ENCODE peak calls at places on chromosomes 4 and X, in eight cellular contexts. B is cardiac fibroblast, O is right lobe of liver, X is PC-3, G is GM20000, J is pancreas, S is progenitor cell of endocrine pancreas, I is cardiac muscle cell. H is an unnamed sample.

GRCh38 chr4:156294577-156294976 is 340.9 kb upstream of the CTSO start:
- DNase-seq in I (peak), G (peak), B (peak), O (no peak), S (no peak), J (no peak), X (peak), H (peak)

GRCh38 chrX:54358424-54359211 is 772 bp upstream of the WNK3 start:
- DNase-seq in G (peak), B (peak), I (peak), O (peak), S (peak), X (no peak), J (peak), H (no peak)

GRCh38 chr4:76748649-76749048 is 149.3 kb downstream of the SOWAHB start:
- DNase-seq in X (peak), I (peak), S (no peak), J (peak), O (peak), G (peak), B (peak), H (peak)

GRCh38 chr4:3136454-3136853 is 62.0 kb downstream of the HTT start:
- DNase-seq in O (no peak), G (no peak), B (peak), X (peak), I (peak), J (no peak), S (no peak), H (peak)

GRCh38 chr4:98747659-98748091 is 89.3 kb upstream of the TSPAN5 start:
- DNase-seq in X (no peak), G (no peak), I (no peak), B (no peak), S (no peak), J (no peak), O (no peak), H (no peak)

GRCh38 chr4:123546661-123547060 is 150.1 kb downstream of the SPRY1 start:
- DNase-seq in B (no peak), G (no peak), X (no peak), I (no peak), S (no peak), J (no peak), O (no peak), H (no peak)

GRCh38 chr4:77721073-77721472 is 98.1 kb downstream of the CNOT6L start:
- DNase-seq in I (no peak), J (no peak), S (no peak), O (no peak), G (no peak), B (no peak), X (no peak), H (no peak)

GRCh38 chr4:122827899-122828601 is 1.4 kb downstream of the FGF2 start:
- DNase-seq in J (peak), G (peak), B (peak), S (no peak), X (peak), O (no peak), I (peak), H (peak)

GRCh38 chr4:88017516-88018302 is 10.3 kb downstream of the PKD2 start:
- DNase-seq in X (peak), O (no peak), J (no peak), B (peak), S (no peak), G (no peak), I (peak), H (peak)

GRCh38 chr4:58732973-58733372 is 1622.8 kb upstream of the IGFBP7 start:
- DNase-seq in X (peak), I (no peak), G (no peak), B (no peak), S (no peak), J (no peak), O (no peak), H (peak)

GRCh38 chr4:130736436-130737185 is 1640.7 kb downstream of the C4orf33 start:
- DNase-seq in S (no peak), X (no peak), I (no peak), O (no peak), J (no peak), G (no peak), B (no peak), H (no peak)

GRCh38 chr4:140094701-140095420 is 59.1 kb downstream of the MAML3 start:
- DNase-seq in X (peak), B (no peak), J (peak), I (no peak), S (no peak), G (no peak), O (peak), H (no peak)

GRCh38 chr4:2762048-2762447 is 5.9 kb upstream of the TNIP2 start:
- DNase-seq in O (no peak), B (no peak), G (peak), I (no peak), S (no peak), J (no peak), X (no peak), H (no peak)

GRCh38 chr4:119725688-119726330 is 97.2 kb upstream of the PDE5A start:
- DNase-seq in X (no peak), J (no peak), S (no peak), I (no peak), B (no peak), O (no peak), G (no peak), H (no peak)

GRCh38 chr4:78569291-78569821 is 17.8 kb downstream of the ANXA3 start:
- DNase-seq in O (no peak), J (peak), X (peak), I (peak), B (peak), S (no peak), G (no peak), H (peak)

GRCh38 chrX:38318606-38319005 is 8.7 kb downstream of the RPGR start:
- DNase-seq in J (no peak), G (no peak), X (no peak), O (no peak), S (no peak), I (no peak), B (no peak), H (no peak)

GRCh38 chrX:38318196-38318595 is 9.1 kb downstream of the RPGR start:
- DNase-seq in G (no peak), X (no peak), O (no peak), B (peak), S (no peak), I (no peak), J (no peak), H (no peak)

GRCh38 chrX:38312436-38312835 is 14.9 kb downstream of the RPGR start:
- DNase-seq in O (no peak), G (no peak), X (peak), J (no peak), I (peak), S (no peak), B (peak), H (peak)

GRCh38 chrX:38313190-38313589 is 14.1 kb downstream of the RPGR start:
- DNase-seq in J (no peak), O (no peak), X (peak), S (no peak), G (no peak), B (peak), I (no peak), H (peak)

DNA sequence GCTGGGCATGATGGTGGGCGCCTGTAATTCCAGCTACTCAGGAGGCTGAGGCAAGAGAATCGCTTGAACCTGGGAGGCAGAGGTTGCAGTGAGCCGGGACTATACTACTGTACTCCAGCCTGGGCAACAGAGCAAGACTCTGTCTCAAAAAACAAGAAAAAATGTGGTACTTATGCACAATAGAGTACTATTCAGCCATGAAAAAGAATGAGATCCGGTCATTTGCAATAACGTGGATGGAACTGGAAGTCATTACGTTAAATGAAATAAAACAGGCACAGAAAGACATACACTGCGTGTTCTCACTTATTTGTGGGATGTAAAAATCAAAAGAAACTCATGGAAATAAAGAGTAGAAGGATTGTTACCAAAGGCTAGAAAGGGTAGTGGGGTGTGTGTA is 12.1 kb downstream of the RPGR start:
- DNase-seq in S (no peak), O (no peak), G (no peak), X (no peak), J (no peak), B (no peak), I (no peak), H (no peak)
- TF ChIP-seq CTCF in S (no peak), O (no peak), G (no peak), X (no peak), J (no peak), B (no peak), I (no peak), H (no peak)

GRCh38 chrX:138128025-138128671 is 562.2 kb downstream of the ZIC3 start:
- DNase-seq in X (peak), B (peak), I (peak), S (no peak), G (peak), J (no peak), O (no peak), H (peak)
- TF ChIP-seq CTCF in X (peak), B (peak), I (peak), S (peak), G (no peak), J (peak), O (peak), H (peak)

GRCh38 chr4:7239101-7239820 is 46.9 kb downstream of the SORCS2 start:
- DNase-seq in O (no peak), G (no peak), B (no peak), J (no peak), X (no peak), I (no peak), S (no peak), H (no peak)

GRCh38 chr4:7238300-7238960 is 46.1 kb downstream of the SORCS2 start:
- DNase-seq in B (no peak), I (no peak), G (no peak), J (no peak), X (no peak), O (no peak), S (no peak), H (no peak)

GRCh38 chr4:7241587-7242125 is 49.3 kb downstream of the SORCS2 start:
- DNase-seq in G (no peak), I (no peak), O (no peak), S (no peak), B (no peak), J (no peak), X (no peak), H (no peak)

GRCh38 chr4:7239844-7240243 is 47.5 kb downstream of the SORCS2 start:
- DNase-seq in I (no peak), G (no peak), X (no peak), O (no peak), S (no peak), J (no peak), B (no peak), H (no peak)

DNA sequence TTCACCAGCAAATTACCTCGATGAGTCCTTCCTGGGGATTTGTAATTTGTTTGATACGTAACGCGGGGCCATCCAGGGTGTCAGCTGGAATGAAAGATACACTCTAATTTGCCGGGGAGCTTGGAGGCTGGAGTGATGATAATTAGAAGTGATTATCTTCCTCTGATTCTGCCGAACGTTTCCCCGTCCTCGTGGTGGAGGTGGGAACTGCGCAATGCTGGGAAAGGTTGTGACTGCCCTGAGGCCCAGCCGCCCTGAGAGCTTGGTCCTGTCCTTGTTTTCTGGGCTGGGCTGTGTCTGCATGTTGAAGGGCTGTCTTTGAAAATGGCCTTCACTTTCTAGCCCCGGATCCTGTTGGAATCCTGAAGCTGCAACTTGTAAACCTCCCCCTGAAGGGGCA is 48.0 kb downstream of the SORCS2 start:
- DNase-seq in B (no peak), X (no peak), S (no peak), J (no peak), I (no peak), G (no peak), O (no peak), H (no peak)
- TF ChIP-seq CTCF in B (no peak), X (no peak), S (no peak), J (no peak), I (peak), G (no peak), O (no peak), H (no peak)

GRCh38 chrX:29617276-29617675 is 598.1 kb upstream of the MAGEB2 start:
- DNase-seq in G (no peak), J (no peak), S (no peak), O (no peak), I (peak), B (peak), X (peak), H (no peak)

GRCh38 chrX:29617725-29618124 is 597.6 kb upstream of the MAGEB2 start:
- DNase-seq in O (no peak), B (peak), X (peak), S (no peak), G (no peak), J (no peak), I (peak), H (peak)
- TF ChIP-seq CTCF in O (peak), B (peak), X (peak), S (no peak), G (no peak), J (no peak), I (peak), H (peak)

GRCh38 chrX:66019310-66019652 is 20.6 kb downstream of the VSIG4 start:
- DNase-seq in O (no peak), X (no peak), I (no peak), J (no peak), B (no peak), G (no peak), S (no peak), H (no peak)

GRCh38 chrX:66021407-66021757 is 18.5 kb downstream of the VSIG4 start:
- DNase-seq in G (no peak), O (no peak), B (no peak), J (no peak), I (no peak), X (no peak), S (no peak), H (no peak)

GRCh38 chrX:66019974-66020373 is 19.9 kb downstream of the VSIG4 start:
- DNase-seq in J (no peak), S (no peak), X (no peak), G (no peak), O (no peak), B (no peak), I (no peak), H (no peak)

GRCh38 chrX:66021758-66022741 is 17.8 kb downstream of the VSIG4 start:
- DNase-seq in S (no peak), X (no peak), J (no peak), G (no peak), O (no peak), B (no peak), I (no peak), H (no peak)

DNA sequence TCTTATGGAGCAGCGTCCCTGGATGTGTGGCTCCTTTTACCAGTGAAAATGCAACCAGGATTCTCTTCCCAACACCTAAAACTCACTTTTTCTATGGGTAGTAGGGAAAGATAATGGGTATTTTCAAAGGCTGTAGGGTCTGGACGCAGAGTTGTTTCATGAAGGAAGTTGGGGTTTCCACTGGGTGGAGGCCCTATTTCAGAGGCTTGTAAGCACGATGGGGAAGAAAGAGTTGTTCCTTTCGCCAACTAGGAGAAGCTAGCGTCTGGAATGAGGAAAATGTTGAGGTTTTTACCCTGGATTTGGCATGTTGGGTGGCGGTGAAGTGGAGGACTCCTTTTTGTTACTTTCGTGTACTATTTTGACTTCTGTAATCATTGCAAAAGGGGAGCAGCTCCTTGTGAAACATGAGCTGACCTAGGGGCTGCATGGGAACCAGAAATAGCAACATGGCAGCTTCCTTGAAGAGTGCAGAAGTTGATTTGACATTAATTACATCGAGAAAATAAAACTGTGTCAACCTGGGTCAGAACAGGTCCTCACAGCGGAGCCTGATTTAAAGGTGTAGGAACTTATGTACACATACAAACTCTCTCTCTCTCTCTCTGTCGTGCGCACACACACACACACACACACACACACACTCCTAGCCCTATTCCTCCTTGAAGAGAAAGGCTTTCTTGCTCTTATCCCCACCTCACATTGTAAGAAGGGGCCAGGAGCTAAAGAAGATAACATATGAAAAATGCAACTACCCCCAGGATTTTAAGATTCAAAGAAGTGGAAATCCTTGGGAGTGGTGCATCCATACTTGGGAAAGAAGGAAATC is 19.1 kb downstream of the VSIG4 start:
- DNase-seq in S (no peak), I (no peak), J (no peak), G (no peak), B (no peak), X (no peak), O (no peak), H (no peak)
- TF ChIP-seq CTCF in S (no peak), I (no peak), J (no peak), G (no peak), B (no peak), X (no peak), O (no peak), H (no peak)

DNA sequence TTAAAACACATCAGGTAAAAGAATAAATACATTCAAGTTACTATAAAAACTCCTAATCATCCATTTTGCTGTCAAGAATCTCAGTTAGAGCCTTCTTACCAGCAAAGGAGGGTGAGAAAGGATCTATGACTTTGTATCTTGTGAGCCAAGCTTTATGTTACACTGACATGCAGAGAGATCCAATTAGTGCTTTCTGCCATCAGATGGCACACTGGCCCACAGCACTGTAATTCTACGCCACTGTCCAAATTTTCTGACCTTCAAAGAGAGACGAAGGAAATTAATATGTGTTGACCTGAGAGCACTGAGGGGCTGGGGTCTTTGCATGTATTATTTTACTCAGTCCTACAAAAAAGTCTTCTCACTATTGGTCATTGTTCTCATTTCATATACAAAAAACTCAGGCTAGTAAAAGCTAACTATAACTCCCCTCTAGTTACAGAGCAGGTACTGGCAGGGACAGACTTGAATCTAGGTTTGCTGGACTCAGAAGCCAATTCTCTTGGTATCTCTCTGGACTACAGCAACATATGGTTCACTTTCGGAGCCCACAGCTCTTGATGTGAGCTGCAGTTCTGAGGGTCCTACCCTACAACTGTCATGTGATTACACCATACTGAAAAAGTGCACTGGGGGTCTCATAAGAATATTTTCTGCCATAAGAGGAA is 157.6 kb downstream of the NR3C2 start:
- DNase-seq in O (no peak), J (no peak), X (peak), I (no peak), G (no peak), B (no peak), S (no peak), H (peak)
- TF ChIP-seq CTCF in O (peak), J (no peak), X (peak), I (no peak), G (no peak), B (no peak), S (no peak), H (peak)

GRCh38 chr4:152399246-152399645 is 136.6 kb downstream of the FBXW7 start:
- DNase-seq in S (no peak), O (no peak), J (no peak), I (no peak), X (no peak), B (no peak), G (peak), H (no peak)

GRCh38 chr4:152401424-152401823 is 134.5 kb downstream of the FBXW7 start:
- DNase-seq in J (no peak), G (no peak), B (no peak), X (no peak), O (no peak), I (no peak), S (no peak), H (no peak)

GRCh38 chr4:152392079-152392478 is 143.8 kb downstream of the FBXW7 start:
- DNase-seq in O (no peak), G (no peak), X (peak), J (no peak), I (no peak), S (no peak), B (no peak), H (no peak)

GRCh38 chr4:152394786-152395185 is 141.1 kb downstream of the FBXW7 start:
- DNase-seq in I (no peak), S (no peak), G (no peak), B (no peak), O (no peak), X (no peak), J (no peak), H (no peak)

GRCh38 chr4:152398060-152398459 is 137.8 kb downstream of the FBXW7 start:
- DNase-seq in S (no peak), B (peak), I (peak), J (no peak), X (peak), O (no peak), G (no peak), H (peak)
- TF ChIP-seq CTCF in S (peak), B (peak), I (peak), J (no peak), X (peak), O (no peak), G (no peak), H (peak)

GRCh38 chr4:151885123-151885522 is 124.3 kb upstream of the GATB start:
- DNase-seq in X (no peak), J (no peak), S (no peak), O (no peak), G (no peak), B (no peak), I (no peak), H (no peak)

GRCh38 chr4:151887151-151887815 is 126.5 kb upstream of the GATB start:
- DNase-seq in S (no peak), G (peak), I (no peak), B (peak), O (no peak), X (peak), J (no peak), H (no peak)

GRCh38 chr4:151887816-151888180 is 127.0 kb upstream of the GATB start:
- DNase-seq in B (no peak), S (no peak), J (no peak), X (no peak), G (no peak), O (no peak), I (no peak), H (no peak)

GRCh38 chr4:151894246-151894645 is 133.4 kb upstream of the GATB start:
- DNase-seq in O (no peak), J (no peak), S (no peak), G (no peak), I (no peak), X (no peak), B (no peak), H (no peak)

DNA sequence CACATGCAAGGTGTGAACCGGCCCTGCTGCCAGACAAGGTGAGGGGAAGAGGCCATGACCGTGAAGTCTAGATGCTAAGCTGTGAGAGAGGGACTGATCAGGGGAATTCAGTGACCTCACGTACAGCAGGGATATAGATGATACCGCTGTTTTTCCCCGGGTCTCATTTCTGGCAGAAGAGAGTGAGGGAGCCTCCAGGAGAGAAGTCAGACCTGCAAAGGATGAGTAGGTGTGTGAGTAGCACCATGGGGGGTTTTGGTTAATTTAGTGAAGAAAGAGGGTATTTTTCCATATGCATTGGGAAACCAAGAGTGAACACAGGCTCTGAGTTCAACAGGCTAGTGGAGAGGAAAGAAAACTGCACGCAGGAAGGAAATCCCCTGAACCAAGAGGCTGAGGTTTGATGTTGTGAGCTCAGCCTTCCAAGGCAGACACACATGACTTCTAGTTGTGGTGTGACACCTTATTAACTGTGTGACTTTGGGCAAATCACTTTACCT is 127.6 kb upstream of the GATB start:
- DNase-seq in I (no peak), S (no peak), B (no peak), J (no peak), O (no peak), X (no peak), G (peak), H (no peak)
- TF ChIP-seq CTCF in I (no peak), S (no peak), B (no peak), J (no peak), O (no peak), X (no peak), G (no peak), H (no peak)

H was measured in MCF 10A.